ENCODE peak calls at places on chromosomes 5 and 9, in nine cellular contexts. Z is lung; B is heart right ventricle; U is bronchial epithelial cell; Y is WERI-Rb-1; V is CD4-positive, alpha-beta memory T cell; O is pancreas; L is CD8-positive, alpha-beta T cell; C is lower lobe of right lung. H is an unnamed sample. For H3K27me3, the result is how much of the 10 kb centered on the place peaks cover.

GRCh38 chr9:84642618-84643017 is 26.9 kb upstream of the NTRK2 start:
- DNase-seq in Z (no peak), B (no peak), U (peak), Y (no peak), V (no peak), O (no peak), L (no peak), C (no peak), H (no peak)

GRCh38 chr9:31119882-31120481 is 1264.5 kb upstream of the ACO1 start:
- DNase-seq in Z (no peak), B (no peak), U (peak), Y (peak), V (peak), O (no peak), L (peak), C (no peak), H (no peak)

GRCh38 chr9:121278535-121279169 is 10.7 kb downstream of the GSN start:
- DNase-seq in Z (peak), B (no peak), U (peak), Y (peak), V (no peak), O (peak), L (no peak), C (peak), H (peak)

GRCh38 chr5:112333236-112333850 is 85.7 kb downstream of the EPB41L4A start:
- DNase-seq in Z (no peak), B (no peak), U (no peak), Y (no peak), V (no peak), O (no peak), L (no peak), C (no peak), H (no peak)

GRCh38 chr5:147693238-147693637 is 89.3 kb downstream of the JAKMIP2 start:
- DNase-seq in Z (no peak), B (no peak), U (peak), Y (no peak), V (no peak), O (no peak), L (no peak), C (no peak), H (no peak)

GRCh38 chr5:151179489-151179840 is 21.9 kb upstream of the ANXA6 start:
- DNase-seq in Z (no peak), B (no peak), U (no peak), Y (no peak), V (no peak), O (no peak), L (no peak), C (no peak), H (no peak)

GRCh38 chr5:102421647-102422046 is 77.2 kb downstream of the SLCO6A1 start:
- DNase-seq in Z (no peak), B (no peak), U (no peak), Y (peak), V (no peak), O (no peak), L (no peak), C (no peak), H (no peak)

GRCh38 chr5:115702025-115702424 is 76.2 kb upstream of the TMED7 start:
- DNase-seq in Z (no peak), B (no peak), U (no peak), Y (no peak), V (no peak), O (no peak), L (no peak), C (no peak), H (no peak)

GRCh38 chr5:127311349-127311748 is 20.8 kb downstream of the MEGF10 start:
- DNase-seq in Z (no peak), B (no peak), U (no peak), Y (no peak), V (no peak), O (no peak), L (no peak), C (no peak), H (no peak)

GRCh38 chr9:101582593-101582992 is 12.2 kb downstream of the PPP3R2 start:
- DNase-seq in Z (no peak), B (no peak), U (peak), Y (no peak), V (no peak), O (no peak), L (no peak), C (no peak), H (no peak)

GRCh38 chr5:32984851-32985250 is 273.7 kb downstream of the NPR3 start:
- DNase-seq in Z (no peak), B (no peak), U (peak), Y (no peak), V (no peak), O (no peak), L (no peak), C (no peak), H (no peak)

GRCh38 chr5:55604611-55605067 is 69.9 kb upstream of the PLPP1 start:
- DNase-seq in Z (no peak), B (no peak), U (peak), Y (no peak), V (no peak), O (no peak), L (no peak), C (no peak), H (no peak)

GRCh38 chr5:64144429-64145215 is 21.0 kb upstream of the RNF180 start:
- DNase-seq in Z (no peak), B (no peak), U (peak), Y (no peak), V (no peak), O (no peak), L (no peak), C (no peak), H (no peak)

GRCh38 chr5:171700331-171700935 is 85.2 kb upstream of the SMIM23 start:
- DNase-seq in Z (no peak), B (no peak), U (no peak), Y (no peak), V (no peak), O (no peak), L (no peak), C (no peak), H (no peak)

GRCh38 chr5:158952951-158953350 is 146.8 kb downstream of the EBF1 start:
- DNase-seq in Z (no peak), B (no peak), U (no peak), Y (no peak), V (no peak), O (no peak), L (no peak), C (no peak), H (no peak)

GRCh38 chr5:158955636-158956035 is 144.1 kb downstream of the EBF1 start:
- DNase-seq in Z (no peak), B (no peak), U (no peak), Y (no peak), V (no peak), O (no peak), L (no peak), C (no peak), H (no peak)

GRCh38 chr5:158953929-158954534 is 145.7 kb downstream of the EBF1 start:
- DNase-seq in Z (no peak), B (no peak), U (no peak), Y (no peak), V (no peak), O (no peak), L (no peak), C (no peak), H (no peak)

GRCh38 chr5:158957196-158957595 is 142.5 kb downstream of the EBF1 start:
- DNase-seq in Z (no peak), B (no peak), U (no peak), Y (no peak), V (no peak), O (no peak), L (no peak), C (no peak), H (no peak)

DNA sequence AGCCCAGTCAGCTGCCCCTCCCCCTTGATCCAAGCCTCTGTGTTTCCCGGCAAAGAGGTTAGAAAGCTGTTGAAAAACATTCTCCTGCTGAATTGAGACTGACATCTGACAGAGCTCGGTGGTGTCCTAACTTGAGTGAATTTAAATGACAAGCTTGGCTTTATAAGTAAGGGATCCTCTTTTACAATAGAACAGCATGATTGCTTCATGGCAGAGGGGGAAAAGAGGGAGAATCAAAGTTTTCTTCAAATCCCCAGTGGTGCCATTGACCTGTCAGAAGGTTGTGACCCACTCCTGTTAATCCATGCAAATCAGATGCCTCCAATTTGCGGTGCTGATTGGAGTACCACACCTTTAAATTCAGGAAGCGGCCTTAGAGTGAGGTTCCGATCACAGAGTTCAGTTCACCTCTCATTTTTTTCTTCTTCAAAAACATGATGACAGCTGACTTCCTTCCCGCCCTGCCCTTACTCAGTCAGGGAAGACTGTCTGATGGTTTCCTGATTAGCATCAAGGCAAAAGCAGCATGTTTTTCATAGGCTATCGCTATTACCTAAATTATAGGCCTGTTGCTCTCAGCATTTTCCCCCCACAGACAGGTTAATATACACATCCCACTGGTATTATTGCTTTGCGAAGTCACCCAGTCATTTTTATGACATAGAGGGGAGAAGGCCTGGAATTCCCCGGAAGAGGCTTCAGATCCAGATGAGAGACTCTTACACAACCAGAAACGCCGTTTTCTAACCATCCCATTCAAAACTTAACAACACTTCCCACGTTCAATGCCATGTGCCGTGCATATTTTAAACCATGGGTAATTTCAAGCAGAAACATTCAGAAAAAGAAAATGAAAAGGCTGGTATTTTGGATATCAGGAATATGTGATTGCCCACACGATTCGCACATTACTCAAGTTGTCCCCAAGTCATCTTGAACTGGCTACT is 141.4 kb downstream of the EBF1 start:
- DNase-seq in Z (no peak), B (no peak), U (no peak), Y (no peak), V (no peak), O (no peak), L (no peak), C (no peak), H (no peak)
- H3K4me3 ChIP-seq in Z (no peak), B (no peak), U (no peak), Y (no peak), V (no peak), O (no peak), L (no peak), C (no peak), H (peak)

GRCh38 chr5:1952021-1952420 is 69.3 kb upstream of the IRX4 start:
- DNase-seq in Z (no peak), B (no peak), U (no peak), Y (no peak), V (no peak), O (no peak), L (no peak), C (no peak), H (no peak)
- H3K27me3 ChIP-seq in Z (under half), B (under half), U (under half), Y (half or more), V (under half), O (under half), L (under half), C (under half), H (under half)

DNA sequence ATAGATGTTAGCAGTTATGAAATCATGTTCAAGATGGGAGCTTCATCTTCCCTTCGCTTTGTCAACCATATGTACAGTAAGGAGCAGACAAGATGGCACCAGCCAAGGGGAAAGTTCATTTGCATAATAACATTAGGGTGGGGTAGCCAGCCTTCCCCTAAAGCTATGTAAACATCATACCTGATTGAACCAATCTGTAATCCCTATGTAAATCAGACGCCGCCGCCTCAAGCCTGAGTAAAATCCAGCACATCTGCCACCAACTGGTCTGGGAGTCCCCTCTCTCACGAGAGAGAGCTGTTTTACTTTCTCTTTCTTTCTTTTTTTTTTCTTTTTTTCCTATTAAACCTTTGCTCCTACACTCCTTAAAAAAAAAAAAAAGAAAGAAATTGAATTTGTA is 30.8 kb upstream of the REEP2 start:
- DNase-seq in Z (no peak), B (no peak), U (peak), Y (peak), V (no peak), O (no peak), L (no peak), C (no peak), H (no peak)
- H3K4me3 ChIP-seq in Z (no peak), B (no peak), U (no peak), Y (no peak), V (no peak), O (no peak), L (no peak), C (no peak), H (no peak)

DNA sequence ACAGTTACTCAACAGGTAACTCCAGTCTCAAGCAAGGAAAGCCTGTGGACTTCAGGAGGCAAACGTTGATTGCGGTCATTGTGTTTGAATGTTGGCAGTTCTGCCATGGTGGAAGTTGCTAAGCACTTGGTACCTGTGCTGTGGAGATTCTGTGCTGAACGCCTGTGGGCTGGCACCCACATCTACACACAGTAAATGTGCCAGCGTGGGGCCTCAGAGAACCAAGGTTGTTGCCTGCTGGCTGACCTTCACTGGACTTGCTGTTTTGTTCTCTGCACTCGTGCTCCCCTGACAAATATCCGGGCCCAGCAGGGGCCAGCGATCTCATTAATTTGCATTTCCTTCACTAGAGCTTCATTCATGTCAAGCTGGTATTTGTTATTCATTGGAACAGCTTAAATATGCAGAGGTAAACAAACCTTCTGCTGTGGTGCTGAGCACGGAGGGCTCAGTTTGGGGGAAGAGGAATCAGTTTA is 141.8 kb downstream of the PRKACG start:
- DNase-seq in Z (no peak), B (peak), U (no peak), Y (no peak), V (no peak), O (peak), L (no peak), C (no peak), H (no peak)
- H3K27me3 ChIP-seq in Z (under half), B (under half), U (under half), Y (under half), V (under half), O (under half), L (under half), C (under half), H (under half)

GRCh38 chr9:86405926-86406325 is 51.7 kb upstream of the TUT7 start:
- DNase-seq in Z (no peak), B (no peak), U (peak), Y (no peak), V (no peak), O (no peak), L (no peak), C (no peak), H (no peak)

GRCh38 chr9:86408121-86408520 is 53.9 kb upstream of the TUT7 start:
- DNase-seq in Z (no peak), B (no peak), U (peak), Y (no peak), V (no peak), O (no peak), L (no peak), C (no peak), H (no peak)

GRCh38 chr9:86406366-86406765 is 52.2 kb upstream of the TUT7 start:
- DNase-seq in Z (no peak), B (no peak), U (peak), Y (no peak), V (no peak), O (no peak), L (no peak), C (no peak), H (no peak)

GRCh38 chr9:86407022-86407421 is 52.8 kb upstream of the TUT7 start:
- DNase-seq in Z (no peak), B (no peak), U (peak), Y (no peak), V (no peak), O (peak), L (no peak), C (no peak), H (no peak)

GRCh38 chr9:86405086-86405491 is 50.9 kb upstream of the TUT7 start:
- DNase-seq in Z (no peak), B (no peak), U (no peak), Y (no peak), V (no peak), O (no peak), L (no peak), C (no peak), H (no peak)
- H3K4me3 ChIP-seq in Z (no peak), B (no peak), U (no peak), Y (no peak), V (no peak), O (no peak), L (no peak), C (no peak), H (no peak)

GRCh38 chr9:68703672-68704071 is 1.4 kb upstream of the PIP5K1B start:
- DNase-seq in Z (no peak), B (no peak), U (no peak), Y (no peak), V (no peak), O (no peak), L (no peak), C (no peak), H (no peak)
- H3K27me3 ChIP-seq in Z (under half), B (under half), U (under half), Y (half or more), V (under half), O (under half), L (under half), C (under half), H (under half)

GRCh38 chr9:14692536-14692917 is 705 bp downstream of the ZDHHC21 start:
- DNase-seq in Z (no peak), B (no peak), U (no peak), Y (no peak), V (no peak), O (no peak), L (no peak), C (no peak), H (no peak)
- H3K4me3 ChIP-seq in Z (peak), B (peak), U (peak), Y (peak), V (no peak), O (peak), L (peak), C (peak), H (peak)

DNA sequence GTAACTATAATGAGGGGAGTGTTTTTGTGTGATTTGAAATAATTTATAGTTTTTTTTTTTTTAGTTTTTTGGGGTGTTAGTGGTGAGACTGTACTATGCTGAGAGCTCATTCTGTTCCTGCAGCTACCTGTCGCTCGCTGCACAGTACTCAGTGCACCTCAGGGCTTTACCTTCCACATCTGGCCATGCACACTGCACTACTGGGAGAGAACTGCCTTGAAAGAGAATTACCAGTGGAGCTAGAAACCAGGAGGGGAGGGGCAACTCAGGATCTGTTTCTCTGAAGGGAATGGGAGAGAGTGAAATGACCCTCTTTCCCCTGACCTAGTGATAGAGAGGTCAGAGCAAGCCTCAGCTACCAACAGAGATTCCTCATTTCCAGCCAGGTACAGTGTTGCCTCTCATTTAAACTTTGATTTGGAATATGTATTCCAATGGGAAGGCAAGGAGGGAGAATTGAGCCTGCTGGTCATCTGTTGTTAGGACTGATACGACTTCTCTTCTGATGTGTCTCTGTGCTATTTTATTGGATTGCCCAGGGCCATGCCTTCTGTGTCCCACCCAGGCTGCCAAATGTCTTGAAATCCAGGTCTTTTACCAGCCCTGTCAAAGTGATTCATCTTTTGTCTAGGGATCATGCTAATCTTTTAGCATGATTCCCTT is 8.9 kb downstream of the ATG10 start:
- DNase-seq in Z (no peak), B (no peak), U (no peak), Y (no peak), V (no peak), O (no peak), L (no peak), C (no peak), H (no peak)
- H3K27me3 ChIP-seq in Z (under half), B (under half), U (under half), Y (under half), V (under half), O (under half), L (under half), C (under half), H (under half)

DNA sequence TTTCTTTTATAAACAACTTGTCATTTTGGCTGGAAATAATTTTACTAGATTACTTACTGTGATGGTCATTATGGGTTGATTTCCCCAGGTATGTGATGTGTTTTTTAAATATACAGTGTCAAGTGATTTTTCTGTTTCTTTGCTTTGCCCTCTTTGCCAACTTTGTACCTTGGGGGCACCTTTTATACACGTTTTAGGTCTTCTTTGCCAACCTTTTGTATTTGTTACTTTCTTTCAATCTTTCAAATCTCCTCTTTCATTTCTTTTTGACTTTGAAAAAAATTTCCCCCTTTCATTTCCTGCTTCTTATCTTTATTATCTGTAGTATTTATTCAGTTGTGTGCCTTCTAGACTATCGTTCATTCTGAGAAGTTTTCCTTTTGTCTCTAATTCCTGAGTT is 65.4 kb upstream of the DHFR start:
- DNase-seq in Z (no peak), B (no peak), U (no peak), Y (no peak), V (no peak), O (no peak), L (no peak), C (no peak), H (no peak)
- H3K4me3 ChIP-seq in Z (no peak), B (no peak), U (no peak), Y (no peak), V (no peak), O (no peak), L (no peak), C (no peak), H (no peak)